ENCODE peak calls at places on chromosomes 4 and X, in four cellular contexts. One of them, this sample, is unnamed.

GRCh38 chrX:96407501-96407900 is 277.1 kb upstream of the DIAPH2 start:
- DNase-seq in NCI-H345: no peak
- DNase-seq in ELF-1: no peak
- DNase-seq in HL-60: no peak
- DNase-seq in this sample: no peak

GRCh38 chrX:41336447-41336846 is 2.5 kb downstream of the DDX3X start:
- DNase-seq in NCI-H345: no peak
- DNase-seq in ELF-1: peak; percentile 45
- DNase-seq in HL-60: no peak
- DNase-seq in this sample: no peak

GRCh38 chr4:131603705-131604104 is 1545.4 kb upstream of the PCDH10 start:
- DNase-seq in NCI-H345: no peak
- DNase-seq in ELF-1: no peak
- DNase-seq in HL-60: no peak
- DNase-seq in this sample: no peak

GRCh38 chr4:92050875-92051274 is 252.9 kb upstream of the GRID2 start:
- DNase-seq in HL-60: no peak
- DNase-seq in NCI-H345: no peak
- DNase-seq in ELF-1: no peak
- DNase-seq in this sample: no peak

GRCh38 chr4:62548765-62549164 is 1348.6 kb downstream of the ADGRL3 start:
- DNase-seq in ELF-1: no peak
- DNase-seq in HL-60: no peak
- DNase-seq in NCI-H345: no peak
- DNase-seq in this sample: no peak

GRCh38 chrX:110794601-110795000 is 1.0 kb downstream of the CHRDL1 start:
- DNase-seq in ELF-1: no peak
- DNase-seq in NCI-H345: no peak
- DNase-seq in HL-60: no peak
- DNase-seq in this sample: no peak

GRCh38 chr4:99447079-99447478 is 11.9 kb upstream of the ADH7 start:
- DNase-seq in NCI-H345: no peak
- DNase-seq in HL-60: no peak
- DNase-seq in ELF-1: peak; percentile 37
- DNase-seq in this sample: peak; percentile 3

GRCh38 chr4:102868153-102868781 is 525 bp upstream of the CISD2 start:
- DNase-seq in ELF-1: no peak
- DNase-seq in NCI-H345: no peak
- DNase-seq in HL-60: peak; percentile 22
- DNase-seq in this sample: no peak

GRCh38 chr4:24510091-24510490 is 74.3 kb downstream of the DHX15 start:
- DNase-seq in ELF-1: no peak
- DNase-seq in NCI-H345: no peak
- DNase-seq in HL-60: no peak
- DNase-seq in this sample: no peak

GRCh38 chrX:6169407-6169806 is 59.3 kb downstream of the NLGN4X start:
- DNase-seq in ELF-1: no peak
- DNase-seq in NCI-H345: no peak
- DNase-seq in HL-60: no peak
- DNase-seq in this sample: no peak

GRCh38 chr4:184384056-184384809 is 90.1 kb downstream of the IRF2 start:
- DNase-seq in NCI-H345: no peak
- DNase-seq in ELF-1: peak; percentile 24
- DNase-seq in HL-60: peak; percentile 51
- DNase-seq in this sample: no peak

GRCh38 chrX:13669246-13669689 is 16.3 kb downstream of the TCEANC start:
- DNase-seq in NCI-H345: peak; percentile 42
- DNase-seq in ELF-1: peak; percentile 88
- DNase-seq in HL-60: peak; percentile 47
- DNase-seq in this sample: peak; percentile 54

GRCh38 chr4:128288689-128289106 is 1.1 kb upstream of the PGRMC2 start:
- DNase-seq in ELF-1: peak; percentile 68
- DNase-seq in HL-60: no peak
- DNase-seq in NCI-H345: peak; percentile 42
- DNase-seq in this sample: peak; percentile 47

This sample was measured in DMS153.